ENCODE peak calls at places on chromosomes 5 and 9, in five cellular contexts. H is left ventricle myocardium inferior; T is activated naive CD4-positive, alpha-beta T cell treated with Interleukin-2 at 50 U/mL for 16 hours; A is SHP77; N is head of caudate nucleus. I is an unnamed sample.

GRCh38 chr5:140239939-140240700 is 62.8 kb downstream of the PFDN1 start:
- DNase-seq in H (peak; percentile 61), T (peak; percentile 65), A (peak; percentile 78), N (peak; percentile 77), I (no peak)

GRCh38 chr9:38639577-38639940 is 19.2 kb upstream of the ANKRD18A start:
- DNase-seq in H (no peak), T (no peak), A (no peak), N (no peak), I (no peak)

GRCh38 chr5:6342689-6343315 is 35.5 kb downstream of the MED10 start:
- DNase-seq in H (no peak), T (no peak), A (peak; percentile 21), N (no peak), I (no peak)

GRCh38 chr5:75050415-75050814 is 1.9 kb downstream of the GCNT4 start:
- DNase-seq in H (no peak), T (peak; percentile 17), A (no peak), N (no peak), I (no peak)

GRCh38 chr5:14595189-14595588 is 13.6 kb downstream of the OTULINL start:
- DNase-seq in H (no peak), T (peak; percentile 24), A (no peak), N (no peak), I (no peak)

GRCh38 chr5:158421329-158421728 is 562.4 kb upstream of the CLINT1 start:
- DNase-seq in H (no peak), T (no peak), A (no peak), N (no peak), I (no peak)

GRCh38 chr9:14030350-14030823 is 283.6 kb downstream of the NFIB start:
- DNase-seq in H (no peak), T (no peak), A (peak; percentile 28), N (no peak), I (no peak)

GRCh38 chr5:127386557-127386956 is 96.0 kb downstream of the MEGF10 start:
- DNase-seq in H (no peak), T (no peak), A (no peak), N (no peak), I (no peak)

GRCh38 chr9:137745541-137745991 is 126.8 kb downstream of the EHMT1 start:
- DNase-seq in H (no peak), T (no peak), A (peak; percentile 96), N (no peak), I (no peak)

GRCh38 chr5:147576646-147577535 is 67.0 kb upstream of the DPYSL3 start:
- DNase-seq in H (peak; percentile 65), T (peak; percentile 13), A (peak; percentile 12), N (peak; percentile 25), I (no peak)

GRCh38 chr5:168798065-168799023 is 219.2 kb upstream of the PANK3 start:
- DNase-seq in H (no peak), T (no peak), A (no peak), N (no peak), I (no peak)

GRCh38 chr5:169602535-169602934 is 19.0 kb downstream of the SPDL1 start:
- DNase-seq in H (no peak), T (no peak), A (no peak), N (no peak), I (no peak)